ENCODE peak calls at places on chromosomes 16 and 17, in four cellular contexts. One of them, this sample, is unnamed. For H3K4me1, the result is how much of the 10 kb centered on the place peaks cover.

GRCh38 chr16:65572156-65572555 is 450.3 kb upstream of the CDH11 start:
- DNase-seq in neuronal stem cell: no peak
- DNase-seq in H9: no peak
- DNase-seq in H1: no peak
- DNase-seq in this sample: peak

GRCh38 chr16:69482410-69482951 is 58.1 kb downstream of the CYB5B start:
- DNase-seq in neuronal stem cell: no peak
- DNase-seq in H9: no peak
- DNase-seq in H1: no peak
- DNase-seq in this sample: peak

GRCh38 chr16:76653390-76654026 is 376.3 kb downstream of the CNTNAP4 start:
- DNase-seq in neuronal stem cell: peak
- DNase-seq in H9: peak
- DNase-seq in H1: no peak
- DNase-seq in this sample: peak

GRCh38 chr17:7438656-7439460 is 454 bp upstream of the FGF11 start:
- DNase-seq in neuronal stem cell: no peak
- DNase-seq in H9: no peak
- DNase-seq in H1: no peak
- DNase-seq in this sample: no peak

GRCh38 chr16:70700101-70701020 is 14.5 kb upstream of the MTSS2 start:
- DNase-seq in neuronal stem cell: no peak
- DNase-seq in H9: no peak
- DNase-seq in H1: no peak
- DNase-seq in this sample: peak

GRCh38 chr17:9677411-9677810 is 32.1 kb downstream of the USP43 start:
- DNase-seq in neuronal stem cell: no peak
- DNase-seq in H9: no peak
- DNase-seq in H1: no peak
- DNase-seq in this sample: no peak

GRCh38 chr16:57092786-57093301 is 461 bp downstream of the CPNE2 start:
- DNase-seq in neuronal stem cell: no peak
- DNase-seq in H9: peak
- DNase-seq in H1: peak
- DNase-seq in this sample: peak

GRCh38 chr17:43728081-43728480 is 30.5 kb downstream of the SOST start:
- DNase-seq in neuronal stem cell: no peak
- DNase-seq in H9: no peak
- DNase-seq in H1: no peak
- DNase-seq in this sample: no peak

GRCh38 chr16:69939821-69940585 is 11.1 kb upstream of the CLEC18A start:
- DNase-seq in neuronal stem cell: no peak
- DNase-seq in H9: no peak
- DNase-seq in H1: no peak
- DNase-seq in this sample: no peak

GRCh38 chr17:27319536-27320221 is 25.8 kb downstream of the WSB1 start:
- DNase-seq in neuronal stem cell: no peak
- DNase-seq in H9: peak
- DNase-seq in H1: peak
- DNase-seq in this sample: peak

GRCh38 chr16:57325458-57325857 is 33.1 kb upstream of the CCL22 start:
- DNase-seq in neuronal stem cell: no peak
- DNase-seq in H9: no peak
- DNase-seq in H1: no peak
- DNase-seq in this sample: peak

GRCh38 chr16:62036807-62037135 is 533 bp upstream of the CDH8 start:
- DNase-seq in neuronal stem cell: peak
- DNase-seq in H9: no peak
- DNase-seq in H1: no peak
- DNase-seq in this sample: no peak

GRCh38 chr17:50107790-50108414 is 12.8 kb downstream of the PDK2 start:
- DNase-seq in neuronal stem cell: no peak
- DNase-seq in H9: no peak
- DNase-seq in H1: no peak
- DNase-seq in this sample: peak

GRCh38 chr16:23572394-23572793 is 14.9 kb downstream of the UBFD1 start:
- DNase-seq in neuronal stem cell: no peak
- DNase-seq in H9: no peak
- DNase-seq in H1: no peak
- DNase-seq in this sample: no peak

GRCh38 chr17:17201271-17201670 is 4.9 kb downstream of the PLD6 start:
- DNase-seq in neuronal stem cell: no peak
- DNase-seq in H9: no peak
- DNase-seq in H1: no peak
- DNase-seq in this sample: no peak

GRCh38 chr17:7848131-7848579 is 6.7 kb upstream of the TMEM88 start:
- DNase-seq in neuronal stem cell: no peak
- DNase-seq in H9: no peak
- DNase-seq in H1: no peak
- DNase-seq in this sample: no peak

GRCh38 chr16:20734782-20735181 is 6.8 kb downstream of the THUMPD1 start:
- DNase-seq in neuronal stem cell: no peak
- DNase-seq in H9: no peak
- DNase-seq in H1: no peak
- DNase-seq in this sample: no peak

GRCh38 chr16:73058221-73058615 is 10.3 kb upstream of the ZFHX3 start:
- DNase-seq in neuronal stem cell: peak
- DNase-seq in H9: no peak
- DNase-seq in H1: peak
- DNase-seq in this sample: peak

GRCh38 chr16:12262454-12263180 is 286.1 kb downstream of the SNX29 start:
- DNase-seq in neuronal stem cell: no peak
- DNase-seq in H9: no peak
- DNase-seq in H1: no peak
- DNase-seq in this sample: no peak

GRCh38 chr16:868386-868755 is 67.8 kb upstream of the GNG13 start:
- DNase-seq in neuronal stem cell: no peak
- DNase-seq in H9: no peak
- DNase-seq in H1: no peak
- DNase-seq in this sample: no peak

GRCh38 chr16:87487361-87487924 is 5.4 kb downstream of the ZCCHC14 start:
- DNase-seq in neuronal stem cell: peak
- DNase-seq in H9: peak
- DNase-seq in H1: peak
- DNase-seq in this sample: no peak

GRCh38 chr17:83100853-83101391 is 21.5 kb downstream of the METRNL start:
- DNase-seq in neuronal stem cell: no peak
- DNase-seq in H9: no peak
- DNase-seq in H1: no peak
- DNase-seq in this sample: no peak

GRCh38 chr17:28612936-28613872 is 781 bp downstream of the RSKR start:
- DNase-seq in neuronal stem cell: peak
- DNase-seq in H9: peak
- DNase-seq in H1: peak
- DNase-seq in this sample: peak
- H2BK15ac ChIP-seq in neuronal stem cell: no peak
- H2BK15ac ChIP-seq in H9: no peak
- H2BK15ac ChIP-seq in H1: no peak
- H2BK15ac ChIP-seq in this sample: no peak

GRCh38 chr17:60599220-60599619 is 773 bp upstream of the PPM1D start:
- DNase-seq in neuronal stem cell: no peak
- DNase-seq in H9: no peak
- DNase-seq in H1: no peak
- DNase-seq in this sample: no peak

GRCh38 chr17:60598001-60598736 is 1.8 kb upstream of the PPM1D start:
- DNase-seq in neuronal stem cell: no peak
- DNase-seq in H9: no peak
- DNase-seq in H1: no peak
- DNase-seq in this sample: no peak

GRCh38 chr17:60601443-60602384 is 1.7 kb downstream of the PPM1D start:
- DNase-seq in neuronal stem cell: peak
- DNase-seq in H9: peak
- DNase-seq in H1: peak
- DNase-seq in this sample: peak

GRCh38 chr17:60600490-60601431 is 768 bp downstream of the PPM1D start:
- DNase-seq in neuronal stem cell: peak
- DNase-seq in H9: peak
- DNase-seq in H1: peak
- DNase-seq in this sample: peak

DNA sequence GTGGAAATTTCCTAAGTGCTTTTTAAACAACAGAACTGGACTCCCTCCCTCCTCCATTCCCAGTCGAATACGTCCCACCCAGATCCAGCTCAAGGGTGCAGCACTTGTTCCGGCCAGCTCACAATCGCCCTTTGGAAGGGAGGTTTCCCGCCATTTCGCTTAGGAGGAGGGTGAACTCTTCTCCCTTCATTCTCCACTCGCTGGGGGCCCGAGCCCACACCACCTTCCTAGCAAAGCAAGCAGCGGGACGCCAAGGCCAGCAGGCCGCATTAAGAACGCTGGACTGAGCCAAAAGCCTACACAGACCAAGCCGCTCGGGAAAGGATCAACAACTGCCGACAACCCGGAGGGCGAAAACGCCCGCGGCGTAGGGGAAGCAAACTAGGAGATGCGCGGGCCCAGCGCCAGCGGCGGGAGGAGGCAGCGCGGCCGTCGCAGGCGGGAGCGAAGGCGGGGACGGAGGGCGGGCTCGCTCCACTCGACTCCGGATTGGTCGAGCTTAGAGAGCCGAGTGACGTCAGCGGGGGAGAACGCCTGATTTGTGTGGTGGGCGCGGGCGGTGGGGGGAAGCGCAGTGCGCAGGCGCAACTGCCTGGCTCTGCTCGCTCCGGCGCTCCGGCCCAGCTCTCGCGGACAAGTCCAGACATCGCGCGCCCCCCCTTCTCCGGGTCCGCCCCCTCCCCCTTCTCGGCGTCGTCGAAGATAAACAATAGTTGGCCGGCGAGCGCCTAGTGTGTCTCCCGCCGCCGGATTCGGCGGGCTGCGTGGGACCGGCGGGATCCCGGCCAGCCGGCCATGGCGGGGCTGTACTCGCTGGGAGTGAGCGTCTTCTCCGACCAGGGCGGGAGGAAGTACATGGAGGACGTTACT is at the start of gene PPM1D:
- DNase-seq in neuronal stem cell: peak
- DNase-seq in H9: peak
- DNase-seq in H1: peak
- DNase-seq in this sample: peak
- H3K4me1 ChIP-seq in neuronal stem cell: under half
- H3K4me1 ChIP-seq in H9: under half
- H3K4me1 ChIP-seq in H1: under half
- H3K4me1 ChIP-seq in this sample: under half

GRCh38 chr16:85029413-85029794 is 1.8 kb downstream of the KIAA0513 start:
- DNase-seq in neuronal stem cell: no peak
- DNase-seq in H9: no peak
- DNase-seq in H1: no peak
- DNase-seq in this sample: peak

GRCh38 chr16:85026696-85027095 is 899 bp upstream of the KIAA0513 start:
- DNase-seq in neuronal stem cell: no peak
- DNase-seq in H9: no peak
- DNase-seq in H1: no peak
- DNase-seq in this sample: no peak

GRCh38 chr16:85027349-85027967 is at the start of gene KIAA0513:
- DNase-seq in neuronal stem cell: peak
- DNase-seq in H9: peak
- DNase-seq in H1: peak
- DNase-seq in this sample: peak

GRCh38 chr16:85028638-85029412 is 1.2 kb downstream of the KIAA0513 start:
- DNase-seq in neuronal stem cell: no peak
- DNase-seq in H9: no peak
- DNase-seq in H1: no peak
- DNase-seq in this sample: peak

GRCh38 chr16:85027968-85028637 is 508 bp downstream of the KIAA0513 start:
- DNase-seq in neuronal stem cell: no peak
- DNase-seq in H9: no peak
- DNase-seq in H1: no peak
- DNase-seq in this sample: peak
- H2BK12ac ChIP-seq in neuronal stem cell: no peak
- H2BK12ac ChIP-seq in H9: no peak
- H2BK12ac ChIP-seq in H1: no peak
- H2BK12ac ChIP-seq in this sample: no peak

GRCh38 chr16:27259710-27260109 is 8.9 kb downstream of the NSMCE1 start:
- DNase-seq in neuronal stem cell: no peak
- DNase-seq in H9: no peak
- DNase-seq in H1: peak
- DNase-seq in this sample: no peak

GRCh38 chr16:27268376-27269299 is at the start of gene NSMCE1:
- DNase-seq in neuronal stem cell: peak
- DNase-seq in H9: peak
- DNase-seq in H1: peak
- DNase-seq in this sample: peak

GRCh38 chr16:27267037-27267677 is 1.4 kb downstream of the NSMCE1 start:
- DNase-seq in neuronal stem cell: no peak
- DNase-seq in H9: no peak
- DNase-seq in H1: no peak
- DNase-seq in this sample: no peak

GRCh38 chr16:27265982-27266381 is 2.6 kb downstream of the NSMCE1 start:
- DNase-seq in neuronal stem cell: no peak
- DNase-seq in H9: no peak
- DNase-seq in H1: no peak
- DNase-seq in this sample: no peak

DNA sequence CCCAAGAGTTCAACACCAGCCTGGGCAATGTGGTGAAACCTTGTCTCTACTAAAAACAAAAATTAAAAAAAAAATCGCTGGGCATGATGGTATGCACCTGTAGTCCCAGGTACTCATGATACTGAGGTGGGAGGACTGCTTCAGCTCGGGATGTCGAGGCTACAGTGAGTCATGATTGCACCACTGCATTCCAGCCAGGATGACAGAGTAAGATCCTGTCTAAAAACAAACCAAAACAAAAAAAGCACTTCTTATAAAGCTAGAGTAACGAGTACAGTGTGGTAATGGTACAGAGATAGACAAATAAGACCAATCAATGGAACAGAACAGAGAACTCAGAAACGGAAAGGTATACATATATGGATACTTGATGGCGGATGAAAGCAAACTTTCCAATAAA is 4.4 kb downstream of the NSMCE1 start:
- DNase-seq in neuronal stem cell: no peak
- DNase-seq in H9: no peak
- DNase-seq in H1: no peak
- DNase-seq in this sample: peak
- H2BK15ac ChIP-seq in neuronal stem cell: no peak
- H2BK15ac ChIP-seq in H9: no peak
- H2BK15ac ChIP-seq in H1: no peak
- H2BK15ac ChIP-seq in this sample: no peak

GRCh38 chr17:2074919-2075318 is 20.0 kb downstream of the HIC1 start:
- DNase-seq in neuronal stem cell: no peak
- DNase-seq in H9: no peak
- DNase-seq in H1: no peak
- DNase-seq in this sample: no peak

GRCh38 chr17:2070241-2071023 is 15.5 kb downstream of the HIC1 start:
- DNase-seq in neuronal stem cell: no peak
- DNase-seq in H9: peak
- DNase-seq in H1: no peak
- DNase-seq in this sample: peak

GRCh38 chr17:2071024-2071385 is 16.1 kb downstream of the HIC1 start:
- DNase-seq in neuronal stem cell: no peak
- DNase-seq in H9: no peak
- DNase-seq in H1: no peak
- DNase-seq in this sample: no peak

GRCh38 chr17:2068589-2069051 is 13.7 kb downstream of the HIC1 start:
- DNase-seq in neuronal stem cell: no peak
- DNase-seq in H9: no peak
- DNase-seq in H1: no peak
- DNase-seq in this sample: peak

GRCh38 chr17:2071421-2072281 is 16.7 kb downstream of the HIC1 start:
- DNase-seq in neuronal stem cell: no peak
- DNase-seq in H9: no peak
- DNase-seq in H1: no peak
- DNase-seq in this sample: peak
- H3K4me1 ChIP-seq in neuronal stem cell: under half
- H3K4me1 ChIP-seq in H9: under half
- H3K4me1 ChIP-seq in H1: under half
- H3K4me1 ChIP-seq in this sample: half or more

This sample was measured in mesenchymal stem cell.